ENCODE peak calls at places on chromosomes 1 and 21, in four cellular contexts. R is endothelial cell, N is heart right ventricle, E is colonic mucosa. B is an unnamed sample.

GRCh38 chr1:78408830-78409229 is 81.9 kb upstream of the PTGFR start:
- DNase-seq in E (no peak), N (no peak), R (no peak), B (no peak)

GRCh38 chr1:31135973-31136600 is 70.6 kb upstream of the PUM1 start:
- DNase-seq in N (no peak), R (no peak), E (no peak), B (no peak)

GRCh38 chr1:181089777-181090505 is 1.4 kb downstream of the IER5 start:
- DNase-seq in R (peak), N (peak), E (peak), B (peak)

GRCh38 chr1:198443374-198444233 is 96.9 kb downstream of the ATP6V1G3 start:
- DNase-seq in E (no peak), N (no peak), R (no peak), B (no peak)

GRCh38 chr1:220045356-220046051 is 801 bp downstream of the EPRS1 start:
- DNase-seq in E (peak), R (no peak), N (no peak), B (no peak)

GRCh38 chr1:91781371-91781825 is 104.6 kb downstream of the TGFBR3 start:
- DNase-seq in R (no peak), N (no peak), E (no peak), B (no peak)

GRCh38 chr1:53293123-53293522 is 34.7 kb downstream of the LRP8 start:
- DNase-seq in R (no peak), N (peak), E (no peak), B (no peak)

GRCh38 chr1:71088645-71089287 is 7.9 kb upstream of the ZRANB2 start:
- DNase-seq in R (no peak), E (peak), N (no peak), B (no peak)

GRCh38 chr1:159934136-159935039 is 9.1 kb upstream of the TAGLN2 start:
- DNase-seq in E (no peak), N (no peak), R (no peak), B (no peak)

GRCh38 chr1:159931101-159931816 is 6.0 kb upstream of the TAGLN2 start:
- DNase-seq in N (no peak), E (no peak), R (no peak), B (no peak)

GRCh38 chr1:159933347-159933746 is 8.0 kb upstream of the TAGLN2 start:
- DNase-seq in R (no peak), N (no peak), E (no peak), B (no peak)

GRCh38 chr1:159930634-159931033 is 5.3 kb upstream of the TAGLN2 start:
- DNase-seq in N (no peak), R (no peak), E (no peak), B (no peak)

GRCh38 chr1:159932296-159933285 is 7.3 kb upstream of the TAGLN2 start:
- DNase-seq in E (no peak), R (no peak), N (no peak), B (no peak)
- TF ChIP-seq CTCF in E (no peak), R (no peak), N (no peak), B (no peak)

GRCh38 chr21:22120616-22121266 is 1122.5 kb downstream of the NCAM2 start:
- DNase-seq in E (no peak), N (no peak), R (no peak), B (no peak)
- TF ChIP-seq CTCF in E (no peak), N (no peak), R (peak), B (peak)

GRCh38 chr1:228457017-228457395 is 30.2 kb upstream of the RNF187 start:
- DNase-seq in R (no peak), E (no peak), N (no peak), B (no peak)

GRCh38 chr1:228459091-228459993 is 27.8 kb upstream of the RNF187 start:
- DNase-seq in N (peak), R (peak), E (peak), B (peak)

GRCh38 chr1:228455715-228456114 is 31.5 kb upstream of the RNF187 start:
- DNase-seq in N (no peak), E (no peak), R (no peak), B (no peak)

GRCh38 chr1:228456252-228457016 is 30.7 kb upstream of the RNF187 start:
- DNase-seq in E (no peak), N (no peak), R (no peak), B (no peak)

GRCh38 chr1:228457396-228458176 is 29.6 kb upstream of the RNF187 start:
- DNase-seq in E (peak), R (peak), N (peak), B (peak)
- TF ChIP-seq CTCF in E (peak), R (peak), N (peak), B (peak)

GRCh38 chr1:59775480-59775879 is 39.3 kb upstream of the HOOK1 start:
- DNase-seq in R (no peak), N (no peak), E (no peak), B (no peak)

GRCh38 chr1:59776960-59777852 is 37.5 kb upstream of the HOOK1 start:
- DNase-seq in N (no peak), E (no peak), R (no peak), B (no peak)

DNA sequence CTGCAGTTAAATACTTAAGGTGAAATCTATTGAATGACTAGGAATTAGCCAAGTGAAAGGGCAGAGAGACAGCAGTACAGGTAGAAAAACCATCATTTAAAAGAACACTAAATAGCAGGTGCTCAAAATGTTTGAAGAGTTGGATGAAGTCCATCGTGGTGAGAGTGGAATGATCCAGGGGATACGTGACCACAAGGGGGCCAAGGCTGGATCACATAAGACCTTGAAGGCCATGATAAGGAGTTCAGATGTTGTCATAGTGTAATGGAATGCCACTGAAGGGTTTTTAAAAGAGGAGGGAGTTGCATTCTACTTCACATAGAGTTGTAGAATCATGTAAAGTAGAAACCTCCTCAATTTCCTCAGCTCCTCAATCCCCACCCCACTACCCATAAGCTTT is 34.8 kb upstream of the HOOK1 start:
- DNase-seq in R (no peak), N (no peak), E (no peak), B (no peak)
- TF ChIP-seq CTCF in R (peak), N (no peak), E (no peak), B (peak)

GRCh38 chr1:32901823-32902534 is 790 bp upstream of the TMEM54 start:
- DNase-seq in E (no peak), R (no peak), N (no peak), B (no peak)
- TF ChIP-seq CTCF in E (no peak), R (no peak), N (no peak), B (no peak)

GRCh38 chr1:227131193-227131592 is 187.1 kb downstream of the CDC42BPA start:
- DNase-seq in R (no peak), N (no peak), E (no peak), B (no peak)
- TF ChIP-seq CTCF in R (peak), N (peak), E (peak), B (peak)

DNA sequence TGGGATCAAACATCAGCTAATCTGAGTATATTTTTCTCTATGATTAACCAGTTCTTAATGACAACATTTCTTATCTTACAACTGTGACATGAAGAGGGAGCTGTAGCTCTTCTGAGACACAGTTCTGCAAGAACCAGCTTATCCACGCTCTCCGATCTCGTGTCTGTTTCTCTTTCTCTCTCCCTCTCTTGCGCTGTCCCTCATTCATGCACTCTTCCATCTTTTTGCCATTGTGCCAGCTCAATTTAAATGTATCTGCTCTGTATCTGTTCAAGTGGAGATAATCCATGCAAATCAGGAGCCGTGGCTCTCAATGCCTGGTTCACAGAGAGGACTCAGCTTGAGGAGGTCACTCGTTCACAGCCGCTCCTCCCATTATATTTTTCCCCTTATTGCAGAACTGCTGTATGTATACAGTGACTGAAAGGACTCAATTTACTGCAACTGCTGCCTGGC is 494.7 kb upstream of the ADGRL2 start:
- DNase-seq in R (no peak), E (peak), N (no peak), B (no peak)
- TF ChIP-seq CTCF in R (no peak), E (peak), N (peak), B (peak)

GRCh38 chr1:164343189-164343588 is 215.8 kb upstream of the PBX1 start:
- DNase-seq in N (no peak), R (no peak), E (no peak), B (no peak)

GRCh38 chr1:164337885-164338284 is 221.1 kb upstream of the PBX1 start:
- DNase-seq in N (no peak), E (no peak), R (no peak), B (no peak)
- TF ChIP-seq CTCF in N (no peak), E (no peak), R (no peak), B (no peak)

B was measured in progenitor cell of endocrine pancreas.